ENCODE peak calls at places on chromosome 6, in five cellular contexts. O is gastrocnemius medialis, N is adrenal gland, Q is GM12878, Y is endothelial cell of umbilical vein. U is an unnamed sample. For H3K4me1, the result is how much of the 10 kb centered on the place peaks cover.

GRCh38 chr6:12147557-12148316 is 135.6 kb downstream of the HIVEP1 start:
- DNase-seq in O (no peak), Q (no peak), N (no peak), Y (no peak), U (no peak)

GRCh38 chr6:161355731-161356130 is 81.9 kb upstream of the AGPAT4 start:
- DNase-seq in Q (no peak), N (no peak), O (no peak), Y (no peak), U (no peak)

GRCh38 chr6:36371231-36371630 is 16.2 kb downstream of the ETV7 start:
- DNase-seq in Q (no peak), N (no peak), Y (no peak), O (no peak), U (no peak)

GRCh38 chr6:134097114-134097707 is 44.8 kb upstream of the SLC2A12 start:
- DNase-seq in O (peak), Q (peak), Y (peak), N (peak), U (no peak)

GRCh38 chr6:165390475-165390874 is 81.1 kb upstream of the C6orf118 start:
- DNase-seq in N (no peak), Y (no peak), Q (no peak), O (no peak), U (no peak)

GRCh38 chr6:155328539-155329459 is 14.5 kb upstream of the TFB1M start:
- DNase-seq in Q (no peak), N (no peak), O (no peak), Y (peak), U (no peak)

GRCh38 chr6:118800394-118801071 is 93.4 kb upstream of the ASF1A start:
- DNase-seq in O (peak), Q (peak), N (peak), Y (peak), U (peak)

GRCh38 chr6:35310265-35310831 is 12.7 kb downstream of the DEF6 start:
- DNase-seq in O (no peak), Q (no peak), Y (no peak), N (peak), U (no peak)

GRCh38 chr6:143205983-143206382 is 145.3 kb downstream of the AIG1 start:
- DNase-seq in N (peak), Q (no peak), O (no peak), Y (no peak), U (no peak)

GRCh38 chr6:10406556-10406955 is 8.3 kb downstream of the TFAP2A start:
- DNase-seq in Q (no peak), Y (no peak), N (no peak), O (no peak), U (no peak)

GRCh38 chr6:10404107-10404798 is 10.6 kb downstream of the TFAP2A start:
- DNase-seq in Y (peak), Q (peak), N (peak), O (peak), U (peak)

GRCh38 chr6:10403385-10404106 is 11.3 kb downstream of the TFAP2A start:
- DNase-seq in N (no peak), Q (no peak), O (no peak), Y (no peak), U (no peak)

GRCh38 chr6:10402648-10403311 is 12.1 kb downstream of the TFAP2A start:
- DNase-seq in N (no peak), Q (no peak), O (no peak), Y (no peak), U (no peak)

DNA sequence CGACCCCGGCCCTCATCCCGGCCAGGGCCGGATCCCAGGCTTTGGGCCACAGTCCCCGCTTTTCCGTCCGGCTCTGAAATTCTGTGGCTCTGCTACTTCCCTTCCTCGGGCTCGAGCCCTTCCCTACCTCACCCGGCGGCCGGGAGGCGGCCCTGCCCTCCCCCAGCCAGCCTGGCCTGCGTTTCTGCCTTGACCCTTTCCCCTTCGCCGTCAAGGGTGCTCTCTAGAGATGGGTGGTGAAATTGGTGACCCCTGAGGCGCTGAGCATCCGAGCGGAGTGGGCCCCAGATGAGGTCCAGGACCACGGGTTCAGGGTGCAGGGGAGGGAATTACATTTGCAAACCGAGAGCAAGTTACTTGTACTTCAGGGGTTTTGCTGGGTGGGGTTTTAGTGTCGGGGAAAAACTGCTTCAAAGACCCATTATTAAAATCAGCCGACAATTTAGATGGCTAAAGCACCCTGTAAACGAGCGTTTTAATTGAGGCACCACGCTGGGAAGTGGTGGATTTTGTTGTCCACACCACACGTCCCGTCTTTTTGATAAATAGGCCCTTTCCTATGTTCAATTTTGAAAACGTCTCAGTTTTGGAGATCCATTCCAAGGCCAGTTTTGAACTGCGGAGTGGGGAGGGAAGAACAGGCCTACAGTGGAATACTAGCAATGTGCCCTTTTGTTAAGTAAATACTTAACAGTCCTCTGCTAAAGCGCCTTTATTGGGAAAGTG is 9.9 kb downstream of the TFAP2A start:
- DNase-seq in Q (no peak), Y (no peak), O (no peak), N (no peak), U (no peak)
- H3K4me3 ChIP-seq in Q (peak), Y (peak), O (peak), N (no peak), U (peak)

GRCh38 chr6:17986656-17987575 is 519 bp downstream of the KIF13A start:
- DNase-seq in Y (peak), O (peak), Q (no peak), N (peak), U (peak)

GRCh38 chr6:17985934-17986655 is 1.3 kb downstream of the KIF13A start:
- DNase-seq in Y (peak), O (no peak), N (no peak), Q (no peak), U (no peak)

GRCh38 chr6:17988422-17988944 is 1.0 kb upstream of the KIF13A start:
- DNase-seq in Q (no peak), Y (no peak), O (no peak), N (peak), U (peak)

GRCh38 chr6:17984822-17985660 is 2.4 kb downstream of the KIF13A start:
- DNase-seq in Q (no peak), N (no peak), Y (peak), O (no peak), U (no peak)

DNA sequence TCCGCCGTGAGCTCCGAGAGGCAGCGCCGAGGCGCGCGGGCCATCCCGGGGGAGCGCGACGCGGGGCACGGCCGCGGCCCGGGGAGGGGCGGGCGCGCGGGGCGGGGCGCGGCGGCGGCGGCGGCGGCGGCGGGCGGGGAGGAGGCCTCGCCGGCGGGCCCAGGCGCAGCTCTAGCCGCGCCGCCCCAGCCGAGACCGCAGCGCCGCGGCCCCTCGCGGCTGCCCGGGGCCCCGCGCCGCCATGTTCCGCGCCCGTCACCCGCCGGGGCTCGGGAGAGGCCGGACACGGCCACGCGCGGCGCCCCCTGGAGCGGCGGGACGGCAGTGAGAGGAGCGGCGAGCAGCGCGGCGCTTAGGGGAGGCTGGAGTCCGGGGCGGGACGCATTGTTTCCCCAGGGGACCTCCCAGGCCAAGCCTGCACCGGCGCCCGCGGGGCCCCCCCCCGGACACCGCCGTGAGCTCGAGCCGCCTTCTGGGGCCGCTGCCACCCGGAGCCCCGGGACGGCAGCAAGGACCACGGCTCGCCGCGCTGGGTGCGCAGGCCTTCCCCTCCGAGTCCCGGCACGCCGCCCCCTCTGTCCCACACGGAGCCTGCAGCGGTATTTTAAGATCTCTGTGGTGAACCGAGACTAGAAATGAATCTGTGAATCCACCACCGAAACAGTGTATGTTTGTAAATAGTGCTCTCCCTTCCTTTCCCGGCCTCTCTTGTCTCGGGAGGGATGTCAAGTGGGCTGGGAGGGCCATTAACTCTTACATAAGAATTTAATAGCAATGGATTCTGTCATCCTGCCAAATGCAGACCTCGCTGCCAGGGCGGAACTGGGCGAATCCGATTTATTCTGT is at the start of gene KIF13A:
- DNase-seq in O (peak), Q (no peak), Y (peak), N (peak), U (peak)
- TF ChIP-seq CTCF in O (peak), Q (peak), Y (peak), N (peak), U (no peak)

DNA sequence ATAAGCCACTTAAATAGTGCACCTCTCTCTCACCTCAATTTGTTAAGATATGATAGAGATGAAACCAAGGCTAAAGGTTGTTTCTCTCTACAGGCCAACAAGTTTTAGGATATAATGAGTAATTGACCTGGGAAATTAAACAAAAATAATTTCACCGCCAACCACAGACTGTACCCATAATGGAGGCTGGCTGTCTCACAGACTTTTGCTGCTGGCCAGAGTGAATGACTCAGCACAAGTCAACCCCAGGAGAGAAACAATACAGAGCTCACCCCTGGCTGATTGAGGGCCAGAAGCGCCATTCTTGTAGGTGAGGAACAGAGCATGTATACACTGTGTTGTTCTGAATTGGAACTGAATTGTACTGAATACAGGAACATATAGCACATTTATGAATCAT is 99.9 kb downstream of the CAP2 start:
- DNase-seq in O (no peak), N (no peak), Y (peak), Q (no peak), U (no peak)
- H3K4me1 ChIP-seq in O (half or more), N (under half), Y (half or more), Q (under half), U (under half)

DNA sequence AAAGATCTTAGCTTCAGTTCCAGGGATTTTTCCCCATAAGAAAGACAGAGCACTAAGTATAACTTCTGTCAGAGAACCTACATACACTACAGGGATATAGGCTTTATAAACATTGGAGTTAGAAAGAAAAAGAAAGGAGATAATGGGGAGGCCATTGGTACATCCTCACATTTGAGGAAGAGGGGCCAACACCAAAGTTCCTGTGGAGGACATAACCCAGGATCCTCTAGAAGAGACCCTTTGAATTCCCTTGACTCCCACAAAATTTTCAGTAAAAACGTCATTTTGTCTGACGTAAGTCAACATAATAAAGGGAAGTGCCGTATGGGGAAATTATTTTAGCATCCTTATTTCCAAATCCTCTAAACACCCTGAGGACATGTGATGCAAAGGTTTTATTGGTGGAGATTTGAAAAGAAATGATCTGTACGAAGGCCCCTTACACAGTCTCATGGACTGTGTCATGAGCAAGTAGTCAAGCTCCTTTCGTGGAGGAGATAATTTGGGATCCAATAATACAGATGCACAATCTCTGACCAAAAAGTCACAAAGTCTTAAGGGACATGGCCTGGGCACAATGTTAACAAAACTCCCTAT is 33.2 kb downstream of the HLA-DRA start:
- DNase-seq in Y (peak), Q (no peak), O (no peak), N (no peak), U (no peak)
- H3K4me3 ChIP-seq in Y (no peak), Q (peak), O (no peak), N (no peak), U (no peak)

DNA sequence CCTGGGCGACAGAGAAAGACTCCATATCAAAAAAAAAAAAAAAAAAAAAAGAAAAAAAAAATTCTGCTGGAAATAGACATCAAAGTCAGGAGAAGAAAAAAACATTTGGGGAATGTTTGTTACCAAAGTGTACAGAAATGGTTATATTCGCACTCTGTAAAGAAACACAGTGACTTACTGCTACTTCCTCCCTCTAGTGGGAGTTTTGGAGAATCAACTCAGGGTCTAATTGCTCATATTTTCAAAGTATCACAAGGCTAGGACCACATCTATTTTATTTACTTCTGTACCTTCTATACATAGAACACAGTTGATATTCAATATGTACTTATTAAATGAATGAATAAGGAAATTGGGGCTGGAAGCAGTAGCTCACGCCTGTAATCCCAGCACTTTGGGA is 24.4 kb downstream of the ARG1 start:
- DNase-seq in N (no peak), O (no peak), Q (no peak), Y (no peak), U (no peak)
- TF ChIP-seq CTCF in N (peak), O (no peak), Q (peak), Y (no peak), U (peak)

DNA sequence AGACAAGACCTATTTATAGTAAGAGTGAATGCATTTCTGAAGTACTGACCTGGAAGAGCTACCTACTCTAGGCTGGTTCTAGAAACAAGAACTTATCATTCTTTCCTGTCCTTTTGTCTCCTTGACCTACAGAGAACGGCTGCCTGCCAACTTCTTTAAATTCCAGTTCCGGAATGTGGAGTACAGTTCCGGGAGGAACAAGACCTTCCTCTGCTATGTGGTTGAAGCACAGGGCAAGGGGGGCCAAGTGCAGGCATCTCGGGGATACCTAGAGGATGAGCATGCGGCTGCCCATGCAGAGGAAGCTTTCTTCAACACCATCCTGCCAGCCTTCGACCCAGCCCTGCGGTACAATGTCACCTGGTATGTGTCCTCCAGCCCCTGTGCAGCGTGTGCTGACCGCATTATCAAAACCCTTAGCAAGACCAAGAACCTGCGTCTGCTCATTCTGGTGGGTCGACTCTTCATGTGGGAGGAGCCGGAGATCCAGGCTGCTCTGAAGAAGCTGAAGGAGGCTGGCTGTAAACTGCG is 8.3 kb downstream of the APOBEC2 start:
- DNase-seq in Q (no peak), Y (no peak), N (no peak), O (no peak), U (no peak)
- H3K4me1 ChIP-seq in Q (under half), Y (under half), N (under half), O (half or more), U (under half)

GRCh38 chr6:150149146-150149545 is 6.3 kb downstream of the PPP1R14C start:
- DNase-seq in Q (no peak), O (no peak), N (no peak), Y (no peak), U (no peak)

GRCh38 chr6:150144294-150144868 is 1.5 kb downstream of the PPP1R14C start:
- DNase-seq in Q (no peak), Y (no peak), N (no peak), O (no peak), U (no peak)

GRCh38 chr6:150145427-150145826 is 2.6 kb downstream of the PPP1R14C start:
- DNase-seq in N (no peak), O (no peak), Y (no peak), Q (no peak), U (no peak)

GRCh38 chr6:150145830-150146229 is 3.0 kb downstream of the PPP1R14C start:
- DNase-seq in O (no peak), Q (no peak), Y (no peak), N (no peak), U (no peak)

DNA sequence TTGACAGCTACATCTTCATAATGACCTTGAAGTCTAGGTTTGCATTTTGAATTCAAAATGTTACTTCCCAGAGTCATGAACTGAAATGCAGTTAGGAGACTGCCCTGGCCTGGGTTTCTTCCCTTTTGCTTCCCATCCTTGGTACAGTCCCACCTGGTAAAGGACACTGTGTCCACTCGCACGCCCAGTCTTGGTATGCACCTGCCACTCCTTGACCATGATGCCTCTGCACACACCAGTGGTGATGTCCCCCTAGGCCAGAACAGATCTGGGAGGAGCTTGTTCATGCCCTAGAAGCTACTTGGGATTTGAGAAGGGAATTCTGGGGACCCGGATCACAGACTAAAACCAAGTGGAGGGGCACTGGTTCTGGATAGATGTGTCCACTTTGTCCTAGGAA is 3.6 kb downstream of the PPP1R14C start:
- DNase-seq in N (no peak), Y (no peak), O (no peak), Q (no peak), U (no peak)
- H3K4me3 ChIP-seq in N (no peak), Y (no peak), O (no peak), Q (no peak), U (no peak)

GRCh38 chr6:149961728-149962425 is 1.9 kb upstream of the ULBP1 start:
- DNase-seq in Y (peak), N (peak), O (no peak), Q (no peak), U (no peak)
- TF ChIP-seq CTCF in Y (peak), N (no peak), O (no peak), Q (peak), U (no peak)

GRCh38 chr6:3282461-3283236 is 23.9 kb downstream of the PSMG4 start:
- DNase-seq in Q (no peak), N (no peak), Y (no peak), O (peak), U (peak)
- H3K4me1 ChIP-seq in Q (under half), N (under half), Y (under half), O (under half), U (under half)

U was measured in kidney.